ENCODE peak calls at places on chromosome 2, in ten cellular contexts. One of them, this sample, is unnamed.

GRCh38 chr2:225207026-225207425 is 164.8 kb upstream of the DOCK10 start:
- DNase-seq in NCI-H1436: no peak
- DNase-seq in EH: no peak
- DNase-seq in NCI-H2107: no peak
- DNase-seq in dorsolateral prefrontal cortex: no peak
- DNase-seq in stimulated activated CD4-positive, alpha-beta T cell treated with anti-CD3 and anti-CD28 coated beads, Interleukin-2, amount 100 ng/mL, for 24 hours: no peak
- DNase-seq in NCI-H1092: no peak
- DNase-seq in activated CD4-positive, alpha-beta T cell treated with anti-CD3 and anti-CD28 coated beads, Interleukin-2, amount 50 U/mL, for 48 hours: no peak
- DNase-seq in C1 segment of cervical spinal cord: no peak
- DNase-seq in neuronal stem cell: no peak
- DNase-seq in this sample: no peak

GRCh38 chr2:215367647-215368492 is 56.0 kb downstream of the ATIC start:
- DNase-seq in NCI-H1092: no peak
- DNase-seq in EH: peak
- DNase-seq in NCI-H1436: no peak
- DNase-seq in dorsolateral prefrontal cortex: no peak
- DNase-seq in stimulated activated CD4-positive, alpha-beta T cell treated with anti-CD3 and anti-CD28 coated beads, Interleukin-2, amount 100 ng/mL, for 24 hours: no peak
- DNase-seq in C1 segment of cervical spinal cord: no peak
- DNase-seq in activated CD4-positive, alpha-beta T cell treated with anti-CD3 and anti-CD28 coated beads, Interleukin-2, amount 50 U/mL, for 48 hours: no peak
- DNase-seq in neuronal stem cell: no peak
- DNase-seq in NCI-H2107: no peak
- DNase-seq in this sample: peak

GRCh38 chr2:18063826-18064485 is 185.5 kb downstream of the KCNS3 start:
- DNase-seq in activated CD4-positive, alpha-beta T cell treated with anti-CD3 and anti-CD28 coated beads, Interleukin-2, amount 50 U/mL, for 48 hours: no peak
- DNase-seq in NCI-H2107: no peak
- DNase-seq in EH: peak
- DNase-seq in stimulated activated CD4-positive, alpha-beta T cell treated with anti-CD3 and anti-CD28 coated beads, Interleukin-2, amount 100 ng/mL, for 24 hours: no peak
- DNase-seq in dorsolateral prefrontal cortex: no peak
- DNase-seq in NCI-H1092: no peak
- DNase-seq in neuronal stem cell: no peak
- DNase-seq in NCI-H1436: no peak
- DNase-seq in C1 segment of cervical spinal cord: no peak
- DNase-seq in this sample: peak

GRCh38 chr2:170966648-170967396 is 37.8 kb downstream of the GORASP2 start:
- DNase-seq in NCI-H1092: no peak
- DNase-seq in NCI-H2107: no peak
- DNase-seq in activated CD4-positive, alpha-beta T cell treated with anti-CD3 and anti-CD28 coated beads, Interleukin-2, amount 50 U/mL, for 48 hours: no peak
- DNase-seq in dorsolateral prefrontal cortex: no peak
- DNase-seq in EH: no peak
- DNase-seq in stimulated activated CD4-positive, alpha-beta T cell treated with anti-CD3 and anti-CD28 coated beads, Interleukin-2, amount 100 ng/mL, for 24 hours: no peak
- DNase-seq in neuronal stem cell: no peak
- DNase-seq in C1 segment of cervical spinal cord: no peak
- DNase-seq in NCI-H1436: no peak
- DNase-seq in this sample: peak

GRCh38 chr2:224220581-224221255 is 181.2 kb downstream of the FAM124B start:
- DNase-seq in neuronal stem cell: no peak
- DNase-seq in stimulated activated CD4-positive, alpha-beta T cell treated with anti-CD3 and anti-CD28 coated beads, Interleukin-2, amount 100 ng/mL, for 24 hours: no peak
- DNase-seq in dorsolateral prefrontal cortex: no peak
- DNase-seq in C1 segment of cervical spinal cord: no peak
- DNase-seq in NCI-H2107: no peak
- DNase-seq in NCI-H1436: no peak
- DNase-seq in EH: peak
- DNase-seq in NCI-H1092: no peak
- DNase-seq in activated CD4-positive, alpha-beta T cell treated with anti-CD3 and anti-CD28 coated beads, Interleukin-2, amount 50 U/mL, for 48 hours: no peak
- DNase-seq in this sample: no peak

GRCh38 chr2:44772131-44772530 is 169.4 kb upstream of the SIX3 start:
- DNase-seq in NCI-H1092: peak
- DNase-seq in NCI-H1436: peak
- DNase-seq in NCI-H2107: no peak
- DNase-seq in stimulated activated CD4-positive, alpha-beta T cell treated with anti-CD3 and anti-CD28 coated beads, Interleukin-2, amount 100 ng/mL, for 24 hours: no peak
- DNase-seq in neuronal stem cell: no peak
- DNase-seq in activated CD4-positive, alpha-beta T cell treated with anti-CD3 and anti-CD28 coated beads, Interleukin-2, amount 50 U/mL, for 48 hours: no peak
- DNase-seq in EH: no peak
- DNase-seq in dorsolateral prefrontal cortex: no peak
- DNase-seq in C1 segment of cervical spinal cord: no peak
- DNase-seq in this sample: no peak

GRCh38 chr2:70039366-70039765 is 47.9 kb upstream of the PCBP1 start:
- DNase-seq in NCI-H1436: no peak
- DNase-seq in activated CD4-positive, alpha-beta T cell treated with anti-CD3 and anti-CD28 coated beads, Interleukin-2, amount 50 U/mL, for 48 hours: no peak
- DNase-seq in C1 segment of cervical spinal cord: no peak
- DNase-seq in NCI-H2107: no peak
- DNase-seq in NCI-H1092: no peak
- DNase-seq in stimulated activated CD4-positive, alpha-beta T cell treated with anti-CD3 and anti-CD28 coated beads, Interleukin-2, amount 100 ng/mL, for 24 hours: no peak
- DNase-seq in dorsolateral prefrontal cortex: no peak
- DNase-seq in neuronal stem cell: no peak
- DNase-seq in EH: no peak
- DNase-seq in this sample: no peak

GRCh38 chr2:241891988-241892298 is 22.4 kb downstream of the RTP5 start:
- DNase-seq in C1 segment of cervical spinal cord: no peak
- DNase-seq in EH: no peak
- DNase-seq in neuronal stem cell: no peak
- DNase-seq in NCI-H1436: no peak
- DNase-seq in dorsolateral prefrontal cortex: no peak
- DNase-seq in NCI-H2107: no peak
- DNase-seq in activated CD4-positive, alpha-beta T cell treated with anti-CD3 and anti-CD28 coated beads, Interleukin-2, amount 50 U/mL, for 48 hours: no peak
- DNase-seq in NCI-H1092: no peak
- DNase-seq in stimulated activated CD4-positive, alpha-beta T cell treated with anti-CD3 and anti-CD28 coated beads, Interleukin-2, amount 100 ng/mL, for 24 hours: no peak
- DNase-seq in this sample: no peak

GRCh38 chr2:120804446-120804845 is 68.8 kb downstream of the GLI2 start:
- DNase-seq in neuronal stem cell: no peak
- DNase-seq in NCI-H1092: no peak
- DNase-seq in activated CD4-positive, alpha-beta T cell treated with anti-CD3 and anti-CD28 coated beads, Interleukin-2, amount 50 U/mL, for 48 hours: no peak
- DNase-seq in C1 segment of cervical spinal cord: no peak
- DNase-seq in EH: no peak
- DNase-seq in NCI-H1436: no peak
- DNase-seq in stimulated activated CD4-positive, alpha-beta T cell treated with anti-CD3 and anti-CD28 coated beads, Interleukin-2, amount 100 ng/mL, for 24 hours: no peak
- DNase-seq in dorsolateral prefrontal cortex: no peak
- DNase-seq in NCI-H2107: no peak
- DNase-seq in this sample: no peak

GRCh38 chr2:218282173-218282991 is 9.9 kb downstream of the TMBIM1 start:
- DNase-seq in EH: peak
- DNase-seq in neuronal stem cell: no peak
- DNase-seq in NCI-H1092: no peak
- DNase-seq in NCI-H1436: no peak
- DNase-seq in activated CD4-positive, alpha-beta T cell treated with anti-CD3 and anti-CD28 coated beads, Interleukin-2, amount 50 U/mL, for 48 hours: no peak
- DNase-seq in NCI-H2107: no peak
- DNase-seq in dorsolateral prefrontal cortex: peak
- DNase-seq in C1 segment of cervical spinal cord: peak
- DNase-seq in stimulated activated CD4-positive, alpha-beta T cell treated with anti-CD3 and anti-CD28 coated beads, Interleukin-2, amount 100 ng/mL, for 24 hours: no peak
- DNase-seq in this sample: no peak

GRCh38 chr2:97011977-97012569 is 25.7 kb upstream of the FAM178B start:
- DNase-seq in C1 segment of cervical spinal cord: peak
- DNase-seq in stimulated activated CD4-positive, alpha-beta T cell treated with anti-CD3 and anti-CD28 coated beads, Interleukin-2, amount 100 ng/mL, for 24 hours: no peak
- DNase-seq in NCI-H1436: peak
- DNase-seq in activated CD4-positive, alpha-beta T cell treated with anti-CD3 and anti-CD28 coated beads, Interleukin-2, amount 50 U/mL, for 48 hours: no peak
- DNase-seq in dorsolateral prefrontal cortex: no peak
- DNase-seq in NCI-H1092: peak
- DNase-seq in NCI-H2107: no peak
- DNase-seq in EH: peak
- DNase-seq in neuronal stem cell: peak
- DNase-seq in this sample: peak

GRCh38 chr2:15939556-15939853 is 845 bp upstream of the MYCN start:
- DNase-seq in NCI-H1092: no peak
- DNase-seq in activated CD4-positive, alpha-beta T cell treated with anti-CD3 and anti-CD28 coated beads, Interleukin-2, amount 50 U/mL, for 48 hours: no peak
- DNase-seq in C1 segment of cervical spinal cord: no peak
- DNase-seq in dorsolateral prefrontal cortex: peak
- DNase-seq in NCI-H1436: no peak
- DNase-seq in stimulated activated CD4-positive, alpha-beta T cell treated with anti-CD3 and anti-CD28 coated beads, Interleukin-2, amount 100 ng/mL, for 24 hours: peak
- DNase-seq in EH: no peak
- DNase-seq in NCI-H2107: no peak
- DNase-seq in neuronal stem cell: no peak
- DNase-seq in this sample: no peak